ENCODE peak calls at places on chromosomes 6 and 20, in ten cellular contexts. P is NCI-H1436 treated with DMSO at 0.1 percent for 48 hours, R is NCI-H2081, Q is EL, F is HFFc6, M is Right ventricle myocardium inferior, I is lung, G is AG09309, S is T-helper 1 cell, W is HepG2. E is an unnamed sample.

GRCh38 chr6:148379966-148380653 is 37.5 kb downstream of the SASH1 start:
- DNase-seq in F (no peak), W (no peak), Q (no peak), R (no peak), S (no peak), G (no peak), M (no peak), P (no peak), I (no peak), E (no peak)

GRCh38 chr6:67433124-67433523 is 1202.0 kb upstream of the ADGRB3 start:
- DNase-seq in G (no peak), P (no peak), I (no peak), M (no peak), S (no peak), F (no peak), Q (no peak), R (no peak), W (no peak), E (no peak)

GRCh38 chr6:28719275-28719940 is 193.7 kb downstream of the GPX5 start:
- DNase-seq in M (no peak), I (no peak), W (peak), Q (peak), F (peak), G (no peak), P (no peak), S (no peak), R (peak), E (no peak)

GRCh38 chr6:156662025-156662445 is 115.1 kb upstream of the ARID1B start:
- DNase-seq in P (no peak), I (no peak), S (no peak), W (peak), F (no peak), Q (peak), R (no peak), G (peak), M (no peak), E (no peak)

GRCh38 chr6:21820442-21820841 is 226.9 kb downstream of the SOX4 start:
- DNase-seq in R (no peak), Q (no peak), F (no peak), W (no peak), I (no peak), M (no peak), G (no peak), S (no peak), P (no peak), E (no peak)

GRCh38 chr6:89797317-89797716 is 22.3 kb downstream of the MDN1 start:
- DNase-seq in S (no peak), I (no peak), P (no peak), M (no peak), Q (peak), F (no peak), G (peak), R (no peak), W (no peak), E (no peak)

GRCh38 chr6:3270258-3270657 is 11.5 kb downstream of the PSMG4 start:
- DNase-seq in I (peak), S (no peak), W (no peak), G (no peak), F (no peak), Q (no peak), R (no peak), P (no peak), M (peak), E (no peak)

GRCh38 chr20:12984863-12985262 is 23.9 kb upstream of the SPTLC3 start:
- DNase-seq in F (no peak), Q (no peak), R (no peak), G (no peak), P (no peak), S (no peak), I (no peak), M (no peak), W (no peak), E (no peak)

GRCh38 chr6:11480541-11480940 is 57.0 kb upstream of the TMEM170B start:
- DNase-seq in W (no peak), P (no peak), S (no peak), M (no peak), F (no peak), G (no peak), I (no peak), Q (no peak), R (no peak), E (no peak)

GRCh38 chr6:122012576-122012975 is 386.9 kb upstream of the HSF2 start:
- DNase-seq in F (peak), I (no peak), Q (peak), G (no peak), P (no peak), W (no peak), S (no peak), M (no peak), R (no peak), E (no peak)

GRCh38 chr20:21607971-21608735 is 94.3 kb upstream of the NKX2-2 start:
- DNase-seq in M (no peak), S (no peak), P (no peak), R (peak), G (no peak), I (peak), W (no peak), F (no peak), Q (no peak), E (no peak)

GRCh38 chr6:6580225-6580870 is 8.2 kb upstream of the LY86 start:
- DNase-seq in Q (no peak), R (no peak), G (no peak), M (no peak), W (no peak), P (no peak), S (no peak), I (no peak), F (no peak), E (no peak)

GRCh38 chr20:41437836-41438235 is 71.2 kb upstream of the EMILIN3 start:
- DNase-seq in W (no peak), F (no peak), Q (no peak), S (no peak), I (no peak), G (no peak), M (no peak), P (no peak), R (no peak), E (no peak)

GRCh38 chr6:101826678-101827077 is 433.2 kb downstream of the GRIK2 start:
- DNase-seq in W (no peak), M (no peak), I (no peak), P (no peak), G (no peak), F (no peak), R (no peak), Q (no peak), S (no peak), E (no peak)

GRCh38 chr6:80132942-80133517 is 26.6 kb downstream of the BCKDHB start:
- DNase-seq in M (no peak), F (peak), R (peak), S (no peak), G (peak), I (peak), W (peak), P (no peak), Q (peak), E (peak)

GRCh38 chr6:105482227-105482839 is 79.5 kb upstream of the PREP start:
- DNase-seq in R (no peak), F (no peak), I (no peak), G (peak), W (no peak), Q (peak), P (no peak), S (no peak), M (no peak), E (no peak)

GRCh38 chr6:113329942-113330897 is 526.9 kb upstream of the MARCKS start:
- DNase-seq in F (no peak), S (no peak), Q (no peak), R (peak), W (no peak), I (no peak), P (no peak), G (no peak), M (no peak), E (no peak)

GRCh38 chr6:6932968-6933367 is 174.8 kb upstream of the RREB1 start:
- DNase-seq in F (no peak), R (no peak), S (no peak), M (no peak), W (no peak), G (no peak), P (no peak), Q (no peak), I (no peak), E (no peak)

GRCh38 chr20:5109276-5109675 is 10.5 kb downstream of the PCNA start:
- DNase-seq in P (no peak), G (no peak), R (no peak), I (no peak), S (no peak), Q (no peak), M (no peak), F (no peak), W (no peak), E (no peak)

GRCh38 chr6:50864601-50865000 is 45.9 kb downstream of the TFAP2B start:
- DNase-seq in F (no peak), G (no peak), S (no peak), P (no peak), R (no peak), I (no peak), Q (no peak), M (no peak), W (no peak), E (no peak)

GRCh38 chr6:170267688-170268087 is 23.2 kb downstream of the DLL1 start:
- DNase-seq in G (no peak), F (no peak), W (no peak), S (no peak), I (no peak), Q (no peak), R (no peak), P (no peak), M (no peak), E (no peak)

GRCh38 chr6:125931733-125932450 is 24.7 kb upstream of the HINT3 start:
- DNase-seq in S (no peak), W (no peak), R (no peak), I (no peak), P (no peak), M (no peak), Q (peak), G (no peak), F (no peak), E (no peak)

GRCh38 chr20:56430471-56430870 is 18.4 kb downstream of the CASS4 start:
- DNase-seq in S (no peak), F (no peak), P (no peak), R (no peak), W (no peak), Q (no peak), G (no peak), I (no peak), M (no peak), E (no peak)

GRCh38 chr20:46108435-46108841 is 9.7 kb upstream of the CD40 start:
- DNase-seq in M (no peak), W (no peak), Q (no peak), P (no peak), I (no peak), S (no peak), R (no peak), G (no peak), F (no peak), E (no peak)

GRCh38 chr6:54810182-54810581 is 36.4 kb upstream of the FAM83B start:
- DNase-seq in S (no peak), Q (no peak), R (no peak), F (no peak), M (no peak), P (no peak), I (no peak), G (no peak), W (no peak), E (no peak)

GRCh38 chr20:62069741-62070216 is 4.1 kb upstream of the TAF4 start:
- DNase-seq in R (no peak), F (peak), Q (peak), G (peak), S (no peak), W (no peak), I (no peak), M (no peak), P (no peak), E (no peak)

GRCh38 chr6:156617376-156617775 is 159.8 kb upstream of the ARID1B start:
- DNase-seq in R (no peak), F (no peak), M (no peak), S (no peak), I (peak), P (no peak), G (no peak), Q (no peak), W (peak), E (no peak)

GRCh38 chr6:100203391-100203790 is 209.4 kb upstream of the MCHR2 start:
- DNase-seq in Q (peak), M (no peak), W (no peak), F (peak), P (no peak), R (no peak), I (no peak), G (peak), S (no peak), E (no peak)

GRCh38 chr6:169667716-169668115 is 34.1 kb downstream of the WDR27 start:
- DNase-seq in P (no peak), F (no peak), W (no peak), M (no peak), S (no peak), R (no peak), Q (no peak), I (no peak), G (no peak), E (no peak)